ENCODE peak calls at places on chromosomes 3 and 15, in six cellular contexts. One of them, this sample, is unnamed.

GRCh38 chr3:151592287-151592686 is 131.4 kb upstream of the IGSF10 start:
- DNase-seq in BJ: no peak
- DNase-seq in activated CD4-positive, alpha-beta T cell treated with anti-CD3 and anti-CD28 coated beads, Interleukin-2, amount 10 ng/mL, durations not matched to agents 7 days and 5 days: no peak
- DNase-seq in GM10248: no peak
- DNase-seq in sigmoid colon: no peak
- DNase-seq in stimulated activated CD4-positive, alpha-beta T cell treated with anti-CD3 and anti-CD28 coated beads, TNF-alpha, amount 100 ng/mL, for 1 hour: no peak
- DNase-seq in this sample: no peak

GRCh38 chr3:112042842-112043280 is 8.3 kb downstream of the TMPRSS7 start:
- DNase-seq in BJ: no peak
- DNase-seq in GM10248: no peak
- DNase-seq in stimulated activated CD4-positive, alpha-beta T cell treated with anti-CD3 and anti-CD28 coated beads, TNF-alpha, amount 100 ng/mL, for 1 hour: no peak
- DNase-seq in activated CD4-positive, alpha-beta T cell treated with anti-CD3 and anti-CD28 coated beads, Interleukin-2, amount 10 ng/mL, durations not matched to agents 7 days and 5 days: no peak
- DNase-seq in sigmoid colon: no peak
- DNase-seq in this sample: no peak

GRCh38 chr3:42755681-42756578 is 17.1 kb downstream of the CCDC13 start:
- DNase-seq in BJ: no peak
- DNase-seq in GM10248: no peak
- DNase-seq in activated CD4-positive, alpha-beta T cell treated with anti-CD3 and anti-CD28 coated beads, Interleukin-2, amount 10 ng/mL, durations not matched to agents 7 days and 5 days: peak; percentile 44
- DNase-seq in stimulated activated CD4-positive, alpha-beta T cell treated with anti-CD3 and anti-CD28 coated beads, TNF-alpha, amount 100 ng/mL, for 1 hour: no peak
- DNase-seq in sigmoid colon: no peak
- DNase-seq in this sample: peak; percentile 52

GRCh38 chr3:50241163-50241562 is 5.2 kb downstream of the GNAI2 start:
- DNase-seq in stimulated activated CD4-positive, alpha-beta T cell treated with anti-CD3 and anti-CD28 coated beads, TNF-alpha, amount 100 ng/mL, for 1 hour: no peak
- DNase-seq in activated CD4-positive, alpha-beta T cell treated with anti-CD3 and anti-CD28 coated beads, Interleukin-2, amount 10 ng/mL, durations not matched to agents 7 days and 5 days: no peak
- DNase-seq in BJ: no peak
- DNase-seq in sigmoid colon: no peak
- DNase-seq in GM10248: no peak
- DNase-seq in this sample: no peak

GRCh38 chr15:36605626-36606263 is 26.3 kb downstream of the CDIN1 start:
- DNase-seq in BJ: no peak
- DNase-seq in activated CD4-positive, alpha-beta T cell treated with anti-CD3 and anti-CD28 coated beads, Interleukin-2, amount 10 ng/mL, durations not matched to agents 7 days and 5 days: no peak
- DNase-seq in stimulated activated CD4-positive, alpha-beta T cell treated with anti-CD3 and anti-CD28 coated beads, TNF-alpha, amount 100 ng/mL, for 1 hour: no peak
- DNase-seq in GM10248: no peak
- DNase-seq in sigmoid colon: no peak
- DNase-seq in this sample: no peak

GRCh38 chr15:69456208-69457166 is 3.9 kb downstream of the RPLP1 start:
- DNase-seq in GM10248: no peak
- DNase-seq in sigmoid colon: no peak
- DNase-seq in activated CD4-positive, alpha-beta T cell treated with anti-CD3 and anti-CD28 coated beads, Interleukin-2, amount 10 ng/mL, durations not matched to agents 7 days and 5 days: no peak
- DNase-seq in stimulated activated CD4-positive, alpha-beta T cell treated with anti-CD3 and anti-CD28 coated beads, TNF-alpha, amount 100 ng/mL, for 1 hour: no peak
- DNase-seq in BJ: no peak
- DNase-seq in this sample: no peak

GRCh38 chr3:184525337-184526157 is 36.0 kb upstream of the EPHB3 start:
- DNase-seq in BJ: no peak
- DNase-seq in activated CD4-positive, alpha-beta T cell treated with anti-CD3 and anti-CD28 coated beads, Interleukin-2, amount 10 ng/mL, durations not matched to agents 7 days and 5 days: no peak
- DNase-seq in stimulated activated CD4-positive, alpha-beta T cell treated with anti-CD3 and anti-CD28 coated beads, TNF-alpha, amount 100 ng/mL, for 1 hour: no peak
- DNase-seq in GM10248: no peak
- DNase-seq in sigmoid colon: no peak
- DNase-seq in this sample: no peak

GRCh38 chr3:150106752-150107428 is 136.2 kb upstream of the PFN2 start:
- DNase-seq in activated CD4-positive, alpha-beta T cell treated with anti-CD3 and anti-CD28 coated beads, Interleukin-2, amount 10 ng/mL, durations not matched to agents 7 days and 5 days: no peak
- DNase-seq in stimulated activated CD4-positive, alpha-beta T cell treated with anti-CD3 and anti-CD28 coated beads, TNF-alpha, amount 100 ng/mL, for 1 hour: no peak
- DNase-seq in BJ: peak; percentile 86
- DNase-seq in sigmoid colon: no peak
- DNase-seq in GM10248: no peak
- DNase-seq in this sample: no peak

GRCh38 chr15:54815546-54815945 is 381.2 kb downstream of the RSL24D1 start:
- DNase-seq in stimulated activated CD4-positive, alpha-beta T cell treated with anti-CD3 and anti-CD28 coated beads, TNF-alpha, amount 100 ng/mL, for 1 hour: no peak
- DNase-seq in BJ: no peak
- DNase-seq in GM10248: no peak
- DNase-seq in sigmoid colon: no peak
- DNase-seq in activated CD4-positive, alpha-beta T cell treated with anti-CD3 and anti-CD28 coated beads, Interleukin-2, amount 10 ng/mL, durations not matched to agents 7 days and 5 days: no peak
- DNase-seq in this sample: no peak

GRCh38 chr15:76863123-76863522 is 42.0 kb downstream of the SCAPER start:
- DNase-seq in GM10248: no peak
- DNase-seq in stimulated activated CD4-positive, alpha-beta T cell treated with anti-CD3 and anti-CD28 coated beads, TNF-alpha, amount 100 ng/mL, for 1 hour: no peak
- DNase-seq in BJ: no peak
- DNase-seq in sigmoid colon: no peak
- DNase-seq in activated CD4-positive, alpha-beta T cell treated with anti-CD3 and anti-CD28 coated beads, Interleukin-2, amount 10 ng/mL, durations not matched to agents 7 days and 5 days: no peak
- DNase-seq in this sample: no peak

GRCh38 chr3:151835751-151836550 is 22.0 kb downstream of the AADAC start:
- DNase-seq in BJ: no peak
- DNase-seq in sigmoid colon: no peak
- DNase-seq in GM10248: no peak
- DNase-seq in activated CD4-positive, alpha-beta T cell treated with anti-CD3 and anti-CD28 coated beads, Interleukin-2, amount 10 ng/mL, durations not matched to agents 7 days and 5 days: no peak
- DNase-seq in stimulated activated CD4-positive, alpha-beta T cell treated with anti-CD3 and anti-CD28 coated beads, TNF-alpha, amount 100 ng/mL, for 1 hour: no peak
- DNase-seq in this sample: no peak

GRCh38 chr3:16119887-16120286 is 54.6 kb upstream of the GALNT15 start:
- DNase-seq in activated CD4-positive, alpha-beta T cell treated with anti-CD3 and anti-CD28 coated beads, Interleukin-2, amount 10 ng/mL, durations not matched to agents 7 days and 5 days: no peak
- DNase-seq in BJ: no peak
- DNase-seq in stimulated activated CD4-positive, alpha-beta T cell treated with anti-CD3 and anti-CD28 coated beads, TNF-alpha, amount 100 ng/mL, for 1 hour: no peak
- DNase-seq in sigmoid colon: no peak
- DNase-seq in GM10248: no peak
- DNase-seq in this sample: no peak

GRCh38 chr3:179436517-179436916 is 14.8 kb downstream of the GNB4 start:
- DNase-seq in activated CD4-positive, alpha-beta T cell treated with anti-CD3 and anti-CD28 coated beads, Interleukin-2, amount 10 ng/mL, durations not matched to agents 7 days and 5 days: no peak
- DNase-seq in GM10248: no peak
- DNase-seq in sigmoid colon: no peak
- DNase-seq in BJ: no peak
- DNase-seq in stimulated activated CD4-positive, alpha-beta T cell treated with anti-CD3 and anti-CD28 coated beads, TNF-alpha, amount 100 ng/mL, for 1 hour: no peak
- DNase-seq in this sample: no peak

GRCh38 chr3:20645340-20645739 is 459.3 kb upstream of the SGO1 start:
- DNase-seq in BJ: no peak
- DNase-seq in activated CD4-positive, alpha-beta T cell treated with anti-CD3 and anti-CD28 coated beads, Interleukin-2, amount 10 ng/mL, durations not matched to agents 7 days and 5 days: no peak
- DNase-seq in sigmoid colon: no peak
- DNase-seq in stimulated activated CD4-positive, alpha-beta T cell treated with anti-CD3 and anti-CD28 coated beads, TNF-alpha, amount 100 ng/mL, for 1 hour: no peak
- DNase-seq in GM10248: no peak
- DNase-seq in this sample: no peak

GRCh38 chr3:124974691-124975090 is 40.1 kb upstream of the MUC13 start:
- DNase-seq in stimulated activated CD4-positive, alpha-beta T cell treated with anti-CD3 and anti-CD28 coated beads, TNF-alpha, amount 100 ng/mL, for 1 hour: no peak
- DNase-seq in activated CD4-positive, alpha-beta T cell treated with anti-CD3 and anti-CD28 coated beads, Interleukin-2, amount 10 ng/mL, durations not matched to agents 7 days and 5 days: no peak
- DNase-seq in BJ: no peak
- DNase-seq in GM10248: no peak
- DNase-seq in sigmoid colon: no peak
- DNase-seq in this sample: no peak

GRCh38 chr3:62873672-62874397 is 1.4 kb downstream of the CADPS start:
- DNase-seq in sigmoid colon: no peak
- DNase-seq in stimulated activated CD4-positive, alpha-beta T cell treated with anti-CD3 and anti-CD28 coated beads, TNF-alpha, amount 100 ng/mL, for 1 hour: no peak
- DNase-seq in activated CD4-positive, alpha-beta T cell treated with anti-CD3 and anti-CD28 coated beads, Interleukin-2, amount 10 ng/mL, durations not matched to agents 7 days and 5 days: no peak
- DNase-seq in BJ: no peak
- DNase-seq in GM10248: peak; percentile 13
- DNase-seq in this sample: no peak

GRCh38 chr3:69116897-69117296 is 5.5 kb downstream of the LMOD3 start:
- DNase-seq in sigmoid colon: no peak
- DNase-seq in BJ: no peak
- DNase-seq in stimulated activated CD4-positive, alpha-beta T cell treated with anti-CD3 and anti-CD28 coated beads, TNF-alpha, amount 100 ng/mL, for 1 hour: no peak
- DNase-seq in GM10248: no peak
- DNase-seq in activated CD4-positive, alpha-beta T cell treated with anti-CD3 and anti-CD28 coated beads, Interleukin-2, amount 10 ng/mL, durations not matched to agents 7 days and 5 days: no peak
- DNase-seq in this sample: no peak

This sample was measured in ascending aorta.